ENCODE peak calls at places on chromosomes 12 and 14, in ten cellular contexts. One of them, this sample, is unnamed.

GRCh38 chr12:68944296-68945076 is 11.5 kb upstream of the CPM start:
- DNase-seq in Karpas-422: no peak
- DNase-seq in SK-N-SH: no peak
- DNase-seq in GM23248: no peak
- DNase-seq in HCT116: no peak
- DNase-seq in GM23338: no peak
- DNase-seq in MM.1S: no peak
- DNase-seq in hepatocyte: no peak
- DNase-seq in PC-3: no peak
- DNase-seq in PC-9: no peak
- DNase-seq in this sample: no peak

GRCh38 chr12:49909826-49910225 is 6.1 kb upstream of the FAIM2 start:
- DNase-seq in Karpas-422: no peak
- DNase-seq in hepatocyte: peak; percentile 39
- DNase-seq in MM.1S: no peak
- DNase-seq in GM23248: no peak
- DNase-seq in HCT116: peak; percentile 48
- DNase-seq in SK-N-SH: no peak
- DNase-seq in PC-9: no peak
- DNase-seq in GM23338: peak; percentile 53
- DNase-seq in PC-3: no peak
- DNase-seq in this sample: no peak

GRCh38 chr14:102986810-102987579 is 64.5 kb downstream of the AMN start:
- DNase-seq in PC-3: peak; percentile 76
- DNase-seq in GM23248: peak; percentile 23
- DNase-seq in PC-9: no peak
- DNase-seq in hepatocyte: no peak
- DNase-seq in MM.1S: no peak
- DNase-seq in GM23338: no peak
- DNase-seq in Karpas-422: no peak
- DNase-seq in SK-N-SH: no peak
- DNase-seq in HCT116: no peak
- DNase-seq in this sample: no peak

GRCh38 chr12:69985656-69986055 is 160.6 kb downstream of the MYRFL start:
- DNase-seq in GM23338: peak; percentile 62
- DNase-seq in PC-9: no peak
- DNase-seq in MM.1S: peak; percentile 17
- DNase-seq in GM23248: no peak
- DNase-seq in HCT116: peak; percentile 54
- DNase-seq in Karpas-422: peak; percentile 77
- DNase-seq in hepatocyte: no peak
- DNase-seq in SK-N-SH: peak; percentile 37
- DNase-seq in PC-3: peak; percentile 56
- DNase-seq in this sample: peak; percentile 42

GRCh38 chr14:37114039-37114438 is 58.4 kb downstream of the SLC25A21 start:
- DNase-seq in MM.1S: no peak
- DNase-seq in HCT116: no peak
- DNase-seq in GM23338: no peak
- DNase-seq in SK-N-SH: no peak
- DNase-seq in PC-3: peak; percentile 97
- DNase-seq in GM23248: peak; percentile 33
- DNase-seq in Karpas-422: no peak
- DNase-seq in hepatocyte: no peak
- DNase-seq in PC-9: no peak
- DNase-seq in this sample: no peak

GRCh38 chr12:131445184-131445974 is 265.5 kb upstream of the SFSWAP start:
- DNase-seq in HCT116: no peak
- DNase-seq in MM.1S: no peak
- DNase-seq in PC-9: no peak
- DNase-seq in GM23248: no peak
- DNase-seq in PC-3: no peak
- DNase-seq in Karpas-422: no peak
- DNase-seq in GM23338: no peak
- DNase-seq in hepatocyte: no peak
- DNase-seq in SK-N-SH: no peak
- DNase-seq in this sample: no peak

GRCh38 chr14:75069021-75069810 is at the start of gene ZC2HC1C:
- DNase-seq in GM23248: peak; percentile 94
- DNase-seq in PC-3: peak; percentile 81
- DNase-seq in HCT116: peak; percentile 64
- DNase-seq in hepatocyte: peak; percentile 96
- DNase-seq in SK-N-SH: peak; percentile 97
- DNase-seq in MM.1S: peak; percentile 72
- DNase-seq in GM23338: peak; percentile 97
- DNase-seq in PC-9: peak; percentile 94
- DNase-seq in Karpas-422: peak; percentile 95
- DNase-seq in this sample: peak; percentile 86

GRCh38 chr12:94109154-94109553 is 39.2 kb upstream of the PLXNC1 start:
- DNase-seq in MM.1S: no peak
- DNase-seq in HCT116: no peak
- DNase-seq in PC-3: no peak
- DNase-seq in Karpas-422: no peak
- DNase-seq in GM23248: peak; percentile 80
- DNase-seq in GM23338: no peak
- DNase-seq in hepatocyte: peak; percentile 83
- DNase-seq in PC-9: no peak
- DNase-seq in SK-N-SH: no peak
- DNase-seq in this sample: no peak

GRCh38 chr14:93105362-93105761 is 10.4 kb downstream of the ITPK1 start:
- DNase-seq in Karpas-422: no peak
- DNase-seq in GM23338: no peak
- DNase-seq in SK-N-SH: no peak
- DNase-seq in PC-9: peak; percentile 76
- DNase-seq in HCT116: no peak
- DNase-seq in GM23248: peak; percentile 71
- DNase-seq in hepatocyte: no peak
- DNase-seq in MM.1S: no peak
- DNase-seq in PC-3: peak; percentile 50
- DNase-seq in this sample: no peak

GRCh38 chr14:81363746-81364400 is 36.3 kb downstream of the STON2 start:
- DNase-seq in SK-N-SH: peak; percentile 21
- DNase-seq in PC-3: no peak
- DNase-seq in GM23338: no peak
- DNase-seq in MM.1S: no peak
- DNase-seq in PC-9: no peak
- DNase-seq in GM23248: peak; percentile 2
- DNase-seq in Karpas-422: no peak
- DNase-seq in HCT116: no peak
- DNase-seq in hepatocyte: no peak
- DNase-seq in this sample: peak; percentile 13

GRCh38 chr14:61455351-61455750 is 134.0 kb downstream of the PRKCH start:
- DNase-seq in GM23248: no peak
- DNase-seq in GM23338: no peak
- DNase-seq in Karpas-422: no peak
- DNase-seq in SK-N-SH: no peak
- DNase-seq in MM.1S: no peak
- DNase-seq in PC-9: no peak
- DNase-seq in hepatocyte: no peak
- DNase-seq in HCT116: no peak
- DNase-seq in PC-3: no peak
- DNase-seq in this sample: no peak

GRCh38 chr12:62834971-62835547 is 99.9 kb downstream of the PPM1H start:
- DNase-seq in Karpas-422: no peak
- DNase-seq in PC-9: no peak
- DNase-seq in HCT116: peak; percentile 24
- DNase-seq in hepatocyte: no peak
- DNase-seq in GM23338: no peak
- DNase-seq in SK-N-SH: no peak
- DNase-seq in MM.1S: no peak
- DNase-seq in PC-3: peak; percentile 50
- DNase-seq in GM23248: peak; percentile 67
- DNase-seq in this sample: no peak

GRCh38 chr14:47186491-47186890 is 488.9 kb downstream of the MDGA2 start:
- DNase-seq in MM.1S: no peak
- DNase-seq in GM23248: peak; percentile 31
- DNase-seq in SK-N-SH: no peak
- DNase-seq in hepatocyte: no peak
- DNase-seq in Karpas-422: no peak
- DNase-seq in HCT116: no peak
- DNase-seq in PC-9: no peak
- DNase-seq in GM23338: no peak
- DNase-seq in PC-3: no peak
- DNase-seq in this sample: no peak

GRCh38 chr14:32561520-32561919 is 232.4 kb downstream of the AKAP6 start:
- DNase-seq in MM.1S: no peak
- DNase-seq in SK-N-SH: no peak
- DNase-seq in PC-3: peak; percentile 85
- DNase-seq in PC-9: peak; percentile 68
- DNase-seq in GM23338: peak; percentile 16
- DNase-seq in hepatocyte: peak; percentile 35
- DNase-seq in Karpas-422: no peak
- DNase-seq in HCT116: no peak
- DNase-seq in GM23248: peak; percentile 92
- DNase-seq in this sample: no peak

GRCh38 chr12:1534708-1535107 is 59.7 kb downstream of the FBXL14 start:
- DNase-seq in PC-9: no peak
- DNase-seq in Karpas-422: no peak
- DNase-seq in SK-N-SH: no peak
- DNase-seq in MM.1S: peak; percentile 83
- DNase-seq in PC-3: no peak
- DNase-seq in GM23248: peak; percentile 28
- DNase-seq in GM23338: no peak
- DNase-seq in hepatocyte: no peak
- DNase-seq in HCT116: no peak
- DNase-seq in this sample: peak; percentile 43

GRCh38 chr14:91229743-91230200 is 14.7 kb downstream of the GPR68 start:
- DNase-seq in GM23338: no peak
- DNase-seq in PC-3: peak; percentile 82
- DNase-seq in hepatocyte: no peak
- DNase-seq in Karpas-422: no peak
- DNase-seq in HCT116: no peak
- DNase-seq in MM.1S: peak; percentile 78
- DNase-seq in GM23248: peak; percentile 66
- DNase-seq in PC-9: no peak
- DNase-seq in SK-N-SH: no peak
- DNase-seq in this sample: peak; percentile 86

GRCh38 chr14:45065951-45066350 is 18.0 kb upstream of the PRPF39 start:
- DNase-seq in hepatocyte: no peak
- DNase-seq in HCT116: no peak
- DNase-seq in SK-N-SH: no peak
- DNase-seq in GM23248: no peak
- DNase-seq in MM.1S: no peak
- DNase-seq in GM23338: no peak
- DNase-seq in PC-3: no peak
- DNase-seq in PC-9: no peak
- DNase-seq in Karpas-422: no peak
- DNase-seq in this sample: no peak

GRCh38 chr14:95739356-95739755 is 25.4 kb upstream of the TCL1A start:
- DNase-seq in PC-9: no peak
- DNase-seq in hepatocyte: no peak
- DNase-seq in Karpas-422: no peak
- DNase-seq in SK-N-SH: no peak
- DNase-seq in GM23338: no peak
- DNase-seq in GM23248: no peak
- DNase-seq in HCT116: no peak
- DNase-seq in MM.1S: no peak
- DNase-seq in PC-3: no peak
- DNase-seq in this sample: no peak
- H3K27ac ChIP-seq in PC-9: no peak overlapping the region
- H3K27ac ChIP-seq in hepatocyte: no peak overlapping the region
- H3K27ac ChIP-seq in Karpas-422: no peak overlapping the region
- H3K27ac ChIP-seq in SK-N-SH: no peak overlapping the region
- H3K27ac ChIP-seq in GM23338: no peak overlapping the region
- H3K27ac ChIP-seq in GM23248: no peak overlapping the region
- H3K27ac ChIP-seq in HCT116: no peak overlapping the region
- H3K27ac ChIP-seq in MM.1S: no peak overlapping the region
- H3K27ac ChIP-seq in PC-3: no peak overlapping the region
- H3K27ac ChIP-seq in this sample: no peak overlapping the region

GRCh38 chr12:58927112-58927511 is 6.8 kb upstream of the LRIG3 start:
- DNase-seq in GM23248: no peak
- DNase-seq in PC-3: no peak
- DNase-seq in MM.1S: no peak
- DNase-seq in HCT116: no peak
- DNase-seq in PC-9: no peak
- DNase-seq in Karpas-422: no peak
- DNase-seq in SK-N-SH: no peak
- DNase-seq in hepatocyte: no peak
- DNase-seq in GM23338: no peak
- DNase-seq in this sample: no peak

GRCh38 chr12:58933068-58933681 is 12.9 kb upstream of the LRIG3 start:
- DNase-seq in hepatocyte: no peak
- DNase-seq in PC-9: no peak
- DNase-seq in GM23338: peak; percentile 34
- DNase-seq in GM23248: no peak
- DNase-seq in SK-N-SH: no peak
- DNase-seq in Karpas-422: no peak
- DNase-seq in HCT116: no peak
- DNase-seq in PC-3: no peak
- DNase-seq in MM.1S: no peak
- DNase-seq in this sample: no peak

GRCh38 chr12:58934528-58934927 is 14.2 kb upstream of the LRIG3 start:
- DNase-seq in MM.1S: no peak
- DNase-seq in PC-9: no peak
- DNase-seq in HCT116: no peak
- DNase-seq in PC-3: no peak
- DNase-seq in GM23248: no peak
- DNase-seq in SK-N-SH: no peak
- DNase-seq in Karpas-422: no peak
- DNase-seq in GM23338: no peak
- DNase-seq in hepatocyte: no peak
- DNase-seq in this sample: no peak

GRCh38 chr12:58931518-58931917 is 11.2 kb upstream of the LRIG3 start:
- DNase-seq in GM23338: peak; percentile 40
- DNase-seq in hepatocyte: no peak
- DNase-seq in HCT116: no peak
- DNase-seq in GM23248: no peak
- DNase-seq in Karpas-422: no peak
- DNase-seq in PC-3: no peak
- DNase-seq in PC-9: no peak
- DNase-seq in MM.1S: no peak
- DNase-seq in SK-N-SH: no peak
- DNase-seq in this sample: no peak

GRCh38 chr12:58930770-58931324 is 10.5 kb upstream of the LRIG3 start:
- DNase-seq in GM23338: no peak
- DNase-seq in PC-3: no peak
- DNase-seq in SK-N-SH: no peak
- DNase-seq in GM23248: no peak
- DNase-seq in hepatocyte: no peak
- DNase-seq in Karpas-422: no peak
- DNase-seq in PC-9: no peak
- DNase-seq in MM.1S: no peak
- DNase-seq in HCT116: no peak
- DNase-seq in this sample: no peak
- H3K9me2 ChIP-seq in GM23338: no peaks in the 10 kb centered on the region
- H3K9me2 ChIP-seq in PC-3: no peaks in the 10 kb centered on the region
- H3K9me2 ChIP-seq in SK-N-SH: no peaks in the 10 kb centered on the region
- H3K9me2 ChIP-seq in GM23248: no peaks in the 10 kb centered on the region
- H3K9me2 ChIP-seq in hepatocyte: no peaks in the 10 kb centered on the region
- H3K9me2 ChIP-seq in Karpas-422: no peaks in the 10 kb centered on the region
- H3K9me2 ChIP-seq in PC-9: no peaks in the 10 kb centered on the region
- H3K9me2 ChIP-seq in MM.1S: no peaks in the 10 kb centered on the region
- H3K9me2 ChIP-seq in HCT116: no peaks in the 10 kb centered on the region
- H3K9me2 ChIP-seq in this sample: no peaks in the 10 kb centered on the region

GRCh38 chr14:94348836-94349235 is 25.7 kb upstream of the SERPINA6 start:
- DNase-seq in PC-9: no peak
- DNase-seq in PC-3: no peak
- DNase-seq in HCT116: no peak
- DNase-seq in Karpas-422: no peak
- DNase-seq in hepatocyte: no peak
- DNase-seq in MM.1S: no peak
- DNase-seq in GM23338: no peak
- DNase-seq in SK-N-SH: no peak
- DNase-seq in GM23248: no peak
- DNase-seq in this sample: no peak
- H3K4me1 ChIP-seq in PC-9: no peaks in the 10 kb centered on the region
- H3K4me1 ChIP-seq in PC-3: peaks cover 11% of the 10 kb centered on the region
- H3K4me1 ChIP-seq in HCT116: peaks cover 31% of the 10 kb centered on the region
- H3K4me1 ChIP-seq in Karpas-422: peaks cover 7% of the 10 kb centered on the region
- H3K4me1 ChIP-seq in hepatocyte: no peaks in the 10 kb centered on the region
- H3K4me1 ChIP-seq in MM.1S: peaks cover 15% of the 10 kb centered on the region
- H3K4me1 ChIP-seq in GM23338: no peaks in the 10 kb centered on the region
- H3K4me1 ChIP-seq in SK-N-SH: no peaks in the 10 kb centered on the region
- H3K4me1 ChIP-seq in GM23248: peaks cover 17% of the 10 kb centered on the region
- H3K4me1 ChIP-seq in this sample: no peaks in the 10 kb centered on the region

GRCh38 chr14:50225974-50226297 is 5.4 kb downstream of the SOS2 start:
- DNase-seq in PC-3: no peak
- DNase-seq in SK-N-SH: no peak
- DNase-seq in HCT116: no peak
- DNase-seq in GM23248: no peak
- DNase-seq in MM.1S: no peak
- DNase-seq in PC-9: no peak
- DNase-seq in hepatocyte: no peak
- DNase-seq in GM23338: peak; percentile 62
- DNase-seq in Karpas-422: no peak
- DNase-seq in this sample: no peak
- H3K27ac ChIP-seq in PC-3: no peak overlapping the region
- H3K27ac ChIP-seq in SK-N-SH: peak overlapping the region; percentile 76
- H3K27ac ChIP-seq in HCT116: no peak overlapping the region
- H3K27ac ChIP-seq in GM23248: peak overlapping the region; percentile 57
- H3K27ac ChIP-seq in MM.1S: no peak overlapping the region
- H3K27ac ChIP-seq in PC-9: no peak overlapping the region
- H3K27ac ChIP-seq in hepatocyte: no peak overlapping the region
- H3K27ac ChIP-seq in GM23338: no peak overlapping the region
- H3K27ac ChIP-seq in Karpas-422: peak overlapping the region; percentile 26
- H3K27ac ChIP-seq in this sample: no peak overlapping the region

This sample was measured in OCI-LY7.